ENCODE peak calls at places on chromosome 12, in ten cellular contexts. Q, I, R, J, T, S, A, K, W and F are unnamed samples.
A peak's percentile ranks its signal among the peaks of the same experiment; 100 is the strongest.

GRCh38 chr12:99978152-99978551 is 6.6 kb downstream of the ANKS1B start:
- DNase-seq in Q (no peak), I (no peak), R (no peak), J (no peak), T (no peak), S (no peak), A (no peak), K (no peak), W (no peak), F (no peak)

GRCh38 chr12:131085125-131085815 is 131.6 kb downstream of the ADGRD1 start:
- DNase-seq in Q (no peak), I (no peak), R (no peak), J (no peak), T (no peak), S (no peak), A (peak; percentile 46), K (peak; percentile 4), W (peak; percentile 72), F (no peak)

GRCh38 chr12:71566655-71567054 is 97.0 kb downstream of the ZFC3H1 start:
- DNase-seq in Q (no peak), I (no peak), R (no peak), J (no peak), T (no peak), S (no peak), A (no peak), K (no peak), W (no peak), F (no peak)

GRCh38 chr12:103680591-103681065 is 93.6 kb downstream of the STAB2 start:
- DNase-seq in Q (no peak), I (no peak), R (no peak), J (no peak), T (no peak), S (no peak), A (peak; percentile 71), K (no peak), W (no peak), F (no peak)

GRCh38 chr12:55049676-55050075 is 29.9 kb downstream of the NEUROD4 start:
- DNase-seq in Q (no peak), I (no peak), R (no peak), J (no peak), T (no peak), S (no peak), A (no peak), K (no peak), W (no peak), F (no peak)

GRCh38 chr12:115815924-115816323 is 461.6 kb downstream of the MED13L start:
- DNase-seq in Q (no peak), I (no peak), R (no peak), J (no peak), T (no peak), S (no peak), A (no peak), K (no peak), W (no peak), F (no peak)

GRCh38 chr12:31362115-31362758 is 36.3 kb upstream of the SINHCAF start:
- DNase-seq in Q (no peak), I (no peak), R (no peak), J (peak; percentile 75), T (no peak), S (no peak), A (no peak), K (no peak), W (no peak), F (no peak)

GRCh38 chr12:114439306-114439705 is 33.4 kb upstream of the TBX5 start:
- DNase-seq in Q (no peak), I (no peak), R (no peak), J (no peak), T (no peak), S (no peak), A (no peak), K (no peak), W (no peak), F (no peak)

GRCh38 chr12:116276433-116277216 is 868 bp downstream of the MED13L start:
- DNase-seq in Q (peak; percentile 66), I (peak; percentile 65), R (peak; percentile 72), J (peak; percentile 44), T (peak; percentile 44), S (peak; percentile 84), A (peak; percentile 61), K (peak; percentile 62), W (peak; percentile 91), F (peak; percentile 20)

GRCh38 chr12:51124504-51124903 is 41.1 kb upstream of the CSRNP2 start:
- DNase-seq in Q (no peak), I (no peak), R (no peak), J (no peak), T (no peak), S (no peak), A (no peak), K (no peak), W (peak; percentile 68), F (no peak)

GRCh38 chr12:110109037-110109836 is 14.9 kb upstream of the IFT81 start:
- DNase-seq in Q (peak; percentile 99), I (peak; percentile 99), R (peak; percentile 100), J (no peak), T (no peak), S (peak; percentile 98), A (peak; percentile 88), K (no peak), W (no peak), F (no peak)

GRCh38 chr12:86543716-86544115 is 287.5 kb upstream of the MGAT4C start:
- DNase-seq in Q (no peak), I (no peak), R (no peak), J (no peak), T (no peak), S (no peak), A (no peak), K (no peak), W (no peak), F (no peak)

DNA sequence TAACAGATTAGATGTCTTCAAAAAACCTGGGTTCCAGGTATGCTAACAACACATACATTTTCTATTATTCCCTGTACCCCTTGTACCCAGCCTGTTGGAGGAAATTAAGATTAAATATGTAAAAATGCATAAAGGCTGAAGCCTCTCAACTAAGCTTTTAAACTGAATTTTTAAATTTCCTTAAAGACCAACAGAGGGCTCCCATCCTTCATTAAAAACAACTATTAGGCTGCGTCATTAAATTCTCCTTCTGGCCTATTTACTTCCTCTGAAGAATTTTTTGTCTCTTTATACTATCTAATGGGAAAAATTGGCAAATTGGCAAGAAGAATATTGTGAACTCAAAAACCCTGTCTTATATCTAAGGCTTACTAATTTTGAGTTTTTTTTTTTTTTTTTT is 21.8 kb downstream of the SENP1 start:
- DNase-seq in Q (peak; percentile 35), I (peak; percentile 17), R (peak; percentile 34), J (no peak), T (no peak), S (no peak), A (no peak), K (no peak), W (no peak), F (no peak)
- TF ChIP-seq CTCF in Q (peak; percentile 5), I (no peak), R (peak; percentile 43), J (peak; percentile 17), T (no peak), S (peak; percentile 8), A (no peak), K (no peak), W (peak; percentile 51), F (peak; percentile 42)

GRCh38 chr12:112524676-112525425 is 106.1 kb downstream of the PTPN11 start:
- DNase-seq in Q (peak; percentile 50), I (peak; percentile 40), R (peak; percentile 47), J (peak; percentile 78), T (no peak), S (no peak), A (no peak), K (no peak), W (no peak), F (no peak)
- TF ChIP-seq CTCF in Q (peak; percentile 8), I (peak; percentile 8), R (no peak), J (no peak), T (no peak), S (no peak), A (no peak), K (no peak), W (peak; percentile 15), F (no peak)

DNA sequence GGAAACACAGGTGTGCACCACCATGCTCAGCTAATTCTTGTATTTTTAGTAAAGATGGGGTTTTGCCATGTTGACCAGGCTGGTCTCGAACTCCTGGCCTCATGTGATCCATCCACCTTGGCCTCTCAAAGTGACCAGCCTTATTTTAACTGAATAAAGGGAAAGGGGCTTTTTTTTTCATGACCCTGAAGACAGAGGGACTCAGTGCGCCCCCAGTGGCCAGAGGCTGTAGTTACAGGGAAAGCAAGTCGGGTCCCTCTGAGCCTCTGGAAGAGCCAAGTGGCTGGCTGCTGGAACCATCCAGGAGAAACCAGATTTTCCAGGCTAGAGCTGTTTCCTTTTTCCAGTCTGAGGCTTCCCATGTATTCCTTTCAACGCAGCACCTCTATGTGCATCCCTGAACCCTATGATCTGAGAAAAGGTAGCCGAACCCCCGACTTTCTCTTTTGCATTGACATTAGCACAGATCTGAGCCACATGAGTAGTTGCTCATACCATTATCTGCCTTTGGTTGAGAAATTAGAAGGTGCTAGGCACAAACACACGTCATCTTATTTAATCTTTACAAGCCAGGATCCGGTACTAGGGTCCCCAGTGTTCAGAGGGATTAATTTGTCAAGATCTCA is 342.7 kb downstream of the CACNA1C start:
- DNase-seq in Q (peak; percentile 50), I (peak; percentile 32), R (peak; percentile 46), J (peak; percentile 26), T (no peak), S (no peak), A (no peak), K (no peak), W (no peak), F (no peak)
- TF ChIP-seq CTCF in Q (peak; percentile 86), I (peak; percentile 92), R (peak; percentile 66), J (peak; percentile 73), T (peak; percentile 74), S (peak; percentile 58), A (peak; percentile 82), K (no peak), W (peak; percentile 78), F (peak; percentile 73)

DNA sequence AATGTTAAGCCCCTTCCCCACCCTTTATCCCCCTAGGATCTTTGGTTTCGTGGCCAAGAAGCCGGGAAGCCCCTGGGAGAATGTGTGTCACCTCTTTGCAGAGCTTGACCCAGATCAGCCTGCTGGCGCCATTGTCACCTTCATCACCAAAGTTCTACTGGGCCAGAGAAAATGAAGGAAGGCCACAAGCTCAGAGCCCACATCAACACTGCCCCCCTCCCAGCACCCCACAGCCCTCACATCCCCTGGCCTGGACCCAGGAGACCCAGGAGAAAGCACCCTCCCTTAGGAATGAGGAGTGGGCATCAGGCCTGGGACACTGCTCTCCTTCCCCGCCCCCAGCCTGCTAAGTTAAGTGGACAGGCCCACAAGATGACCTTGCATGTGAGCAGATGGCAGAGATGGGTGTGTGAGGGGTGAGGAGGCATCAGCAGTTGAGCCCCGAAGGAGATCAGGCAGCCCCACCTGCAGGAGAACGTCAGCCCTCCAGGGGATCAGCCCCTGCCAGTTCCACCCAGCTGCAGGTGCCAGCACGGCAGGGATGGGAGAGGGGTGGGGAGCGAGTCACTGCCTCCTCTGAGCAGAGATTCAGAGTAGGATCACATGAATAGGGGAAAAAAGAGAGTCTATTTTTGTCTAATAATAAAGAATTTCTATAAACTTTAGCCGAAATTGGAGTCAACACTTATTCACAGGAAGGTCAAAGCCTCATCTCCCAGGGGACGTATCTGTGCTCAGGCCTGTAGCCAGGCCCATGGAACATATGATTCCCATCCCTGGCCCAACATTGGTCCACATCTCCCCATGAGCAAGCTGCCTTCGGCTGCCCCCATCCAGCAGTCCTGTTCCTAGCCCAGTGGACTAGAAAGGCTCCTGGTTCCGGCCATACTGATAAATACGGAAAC is 14.1 kb downstream of the TNS2 start:
- DNase-seq in Q (peak; percentile 97), I (peak; percentile 62), R (no peak), J (no peak), T (no peak), S (peak; percentile 92), A (peak; percentile 77), K (no peak), W (no peak), F (no peak)
- TF ChIP-seq CTCF in Q (no peak), I (no peak), R (no peak), J (no peak), T (no peak), S (no peak), A (no peak), K (no peak), W (no peak), F (no peak)

GRCh38 chr12:28110329-28110728 is 79.9 kb upstream of the CCDC91 start:
- DNase-seq in Q (no peak), I (no peak), R (no peak), J (no peak), T (no peak), S (no peak), A (no peak), K (no peak), W (no peak), F (no peak)
- TF ChIP-seq CTCF in Q (no peak), I (no peak), R (no peak), J (no peak), T (no peak), S (no peak), A (no peak), K (no peak), W (no peak), F (no peak)